ENCODE peak calls at places on chromosomes 13 and 19, in eight cellular contexts. One of them, this sample, is unnamed.

GRCh38 chr13:100491164-100491847 is 97.3 kb downstream of the GGACT start:
- DNase-seq in fibroblast of pulmonary artery: peak
- DNase-seq in GM10248: no peak
- DNase-seq in ovary: peak
- DNase-seq in AG10803: peak
- DNase-seq in K562: no peak
- DNase-seq in bronchial epithelial cell: no peak
- DNase-seq in neural progenitor cell: no peak
- DNase-seq in this sample: no peak

GRCh38 chr13:64704121-64704520 is 2526.0 kb downstream of the PCDH9 start:
- DNase-seq in AG10803: no peak
- DNase-seq in fibroblast of pulmonary artery: no peak
- DNase-seq in ovary: no peak
- DNase-seq in bronchial epithelial cell: peak
- DNase-seq in GM10248: no peak
- DNase-seq in neural progenitor cell: no peak
- DNase-seq in K562: no peak
- DNase-seq in this sample: no peak

GRCh38 chr13:95360052-95360451 is 58.8 kb upstream of the ABCC4 start:
- DNase-seq in K562: no peak
- DNase-seq in neural progenitor cell: no peak
- DNase-seq in ovary: no peak
- DNase-seq in AG10803: no peak
- DNase-seq in fibroblast of pulmonary artery: no peak
- DNase-seq in GM10248: no peak
- DNase-seq in bronchial epithelial cell: no peak
- DNase-seq in this sample: no peak

GRCh38 chr19:1289395-1290244 is 3.9 kb downstream of the EFNA2 start:
- DNase-seq in AG10803: no peak
- DNase-seq in bronchial epithelial cell: no peak
- DNase-seq in fibroblast of pulmonary artery: no peak
- DNase-seq in neural progenitor cell: no peak
- DNase-seq in GM10248: no peak
- DNase-seq in K562: no peak
- DNase-seq in ovary: no peak
- DNase-seq in this sample: no peak

GRCh38 chr13:71306821-71307220 is 560.2 kb downstream of the DACH1 start:
- DNase-seq in GM10248: no peak
- DNase-seq in fibroblast of pulmonary artery: no peak
- DNase-seq in ovary: no peak
- DNase-seq in K562: no peak
- DNase-seq in neural progenitor cell: peak
- DNase-seq in AG10803: no peak
- DNase-seq in bronchial epithelial cell: no peak
- DNase-seq in this sample: no peak

GRCh38 chr13:113489549-113490495 is 689 bp downstream of the DCUN1D2 start:
- DNase-seq in fibroblast of pulmonary artery: peak
- DNase-seq in ovary: no peak
- DNase-seq in neural progenitor cell: no peak
- DNase-seq in AG10803: peak
- DNase-seq in K562: peak
- DNase-seq in bronchial epithelial cell: peak
- DNase-seq in GM10248: peak
- DNase-seq in this sample: no peak

GRCh38 chr13:30147380-30147779 is 160.0 kb downstream of the KATNAL1 start:
- DNase-seq in K562: no peak
- DNase-seq in GM10248: no peak
- DNase-seq in neural progenitor cell: no peak
- DNase-seq in bronchial epithelial cell: no peak
- DNase-seq in ovary: no peak
- DNase-seq in fibroblast of pulmonary artery: no peak
- DNase-seq in AG10803: no peak
- DNase-seq in this sample: no peak

GRCh38 chr19:38683393-38684077 is 36.1 kb downstream of the ACTN4 start:
- DNase-seq in GM10248: no peak
- DNase-seq in AG10803: peak
- DNase-seq in K562: peak
- DNase-seq in ovary: peak
- DNase-seq in fibroblast of pulmonary artery: peak
- DNase-seq in bronchial epithelial cell: peak
- DNase-seq in neural progenitor cell: peak
- DNase-seq in this sample: no peak

GRCh38 chr13:29484236-29484635 is 111.3 kb downstream of the SLC7A1 start:
- DNase-seq in fibroblast of pulmonary artery: no peak
- DNase-seq in ovary: no peak
- DNase-seq in GM10248: no peak
- DNase-seq in K562: no peak
- DNase-seq in bronchial epithelial cell: no peak
- DNase-seq in neural progenitor cell: peak
- DNase-seq in AG10803: no peak
- DNase-seq in this sample: no peak

GRCh38 chr13:22232186-22232585 is 561.3 kb downstream of the FGF9 start:
- DNase-seq in ovary: no peak
- DNase-seq in GM10248: no peak
- DNase-seq in neural progenitor cell: no peak
- DNase-seq in K562: no peak
- DNase-seq in bronchial epithelial cell: no peak
- DNase-seq in AG10803: no peak
- DNase-seq in fibroblast of pulmonary artery: no peak
- DNase-seq in this sample: no peak

GRCh38 chr19:6020166-6020967 is 42.4 kb upstream of the RANBP3 start:
- DNase-seq in GM10248: no peak
- DNase-seq in neural progenitor cell: no peak
- DNase-seq in AG10803: no peak
- DNase-seq in ovary: no peak
- DNase-seq in bronchial epithelial cell: peak
- DNase-seq in fibroblast of pulmonary artery: no peak
- DNase-seq in K562: no peak
- DNase-seq in this sample: no peak

GRCh38 chr19:11598103-11598483 is 810 bp downstream of the ZNF627 start:
- DNase-seq in K562: no peak
- DNase-seq in fibroblast of pulmonary artery: peak
- DNase-seq in neural progenitor cell: no peak
- DNase-seq in ovary: no peak
- DNase-seq in bronchial epithelial cell: peak
- DNase-seq in AG10803: peak
- DNase-seq in GM10248: no peak
- DNase-seq in this sample: no peak
- TF ChIP-seq CTCF in K562: no peak
- TF ChIP-seq CTCF in fibroblast of pulmonary artery: no peak
- TF ChIP-seq CTCF in neural progenitor cell: no peak
- TF ChIP-seq CTCF in ovary: no peak
- TF ChIP-seq CTCF in bronchial epithelial cell: no peak
- TF ChIP-seq CTCF in AG10803: no peak
- TF ChIP-seq CTCF in GM10248: no peak
- TF ChIP-seq CTCF in this sample: no peak

GRCh38 chr13:110061270-110061669 is 245.7 kb downstream of the COL4A1 start:
- DNase-seq in ovary: no peak
- DNase-seq in bronchial epithelial cell: no peak
- DNase-seq in fibroblast of pulmonary artery: no peak
- DNase-seq in AG10803: no peak
- DNase-seq in neural progenitor cell: no peak
- DNase-seq in GM10248: no peak
- DNase-seq in K562: no peak
- DNase-seq in this sample: no peak
- TF ChIP-seq CTCF in ovary: no peak
- TF ChIP-seq CTCF in bronchial epithelial cell: no peak
- TF ChIP-seq CTCF in fibroblast of pulmonary artery: no peak
- TF ChIP-seq CTCF in AG10803: no peak
- TF ChIP-seq CTCF in neural progenitor cell: peak
- TF ChIP-seq CTCF in GM10248: no peak
- TF ChIP-seq CTCF in K562: no peak
- TF ChIP-seq CTCF in this sample: no peak

GRCh38 chr19:4976412-4977298 is 7.7 kb downstream of the KDM4B start:
- DNase-seq in ovary: peak
- DNase-seq in bronchial epithelial cell: peak
- DNase-seq in neural progenitor cell: peak
- DNase-seq in AG10803: peak
- DNase-seq in GM10248: peak
- DNase-seq in fibroblast of pulmonary artery: peak
- DNase-seq in K562: no peak
- DNase-seq in this sample: no peak
- TF ChIP-seq CTCF in ovary: peak
- TF ChIP-seq CTCF in bronchial epithelial cell: peak
- TF ChIP-seq CTCF in neural progenitor cell: peak
- TF ChIP-seq CTCF in AG10803: peak
- TF ChIP-seq CTCF in GM10248: no peak
- TF ChIP-seq CTCF in fibroblast of pulmonary artery: peak
- TF ChIP-seq CTCF in K562: peak
- TF ChIP-seq CTCF in this sample: peak

GRCh38 chr19:10393137-10393536 is 10.2 kb downstream of the CDC37 start:
- DNase-seq in neural progenitor cell: no peak
- DNase-seq in fibroblast of pulmonary artery: no peak
- DNase-seq in ovary: no peak
- DNase-seq in bronchial epithelial cell: no peak
- DNase-seq in AG10803: no peak
- DNase-seq in K562: peak
- DNase-seq in GM10248: no peak
- DNase-seq in this sample: no peak

GRCh38 chr19:10392120-10392519 is 11.2 kb downstream of the CDC37 start:
- DNase-seq in neural progenitor cell: no peak
- DNase-seq in K562: peak
- DNase-seq in GM10248: no peak
- DNase-seq in fibroblast of pulmonary artery: no peak
- DNase-seq in AG10803: no peak
- DNase-seq in bronchial epithelial cell: no peak
- DNase-seq in ovary: no peak
- DNase-seq in this sample: no peak

GRCh38 chr19:10388957-10389356 is 8.6 kb upstream of the TYK2 start:
- DNase-seq in fibroblast of pulmonary artery: peak
- DNase-seq in GM10248: peak
- DNase-seq in bronchial epithelial cell: peak
- DNase-seq in AG10803: peak
- DNase-seq in neural progenitor cell: peak
- DNase-seq in K562: peak
- DNase-seq in ovary: peak
- DNase-seq in this sample: peak

GRCh38 chr19:10390652-10391286 is 10.4 kb upstream of the TYK2 start:
- DNase-seq in neural progenitor cell: peak
- DNase-seq in fibroblast of pulmonary artery: peak
- DNase-seq in ovary: peak
- DNase-seq in bronchial epithelial cell: peak
- DNase-seq in GM10248: peak
- DNase-seq in K562: peak
- DNase-seq in AG10803: peak
- DNase-seq in this sample: no peak

GRCh38 chr19:10389863-10390262 is 9.5 kb upstream of the TYK2 start:
- DNase-seq in AG10803: no peak
- DNase-seq in fibroblast of pulmonary artery: peak
- DNase-seq in ovary: no peak
- DNase-seq in neural progenitor cell: peak
- DNase-seq in GM10248: no peak
- DNase-seq in bronchial epithelial cell: no peak
- DNase-seq in K562: peak
- DNase-seq in this sample: no peak
- TF ChIP-seq CTCF in AG10803: peak
- TF ChIP-seq CTCF in fibroblast of pulmonary artery: peak
- TF ChIP-seq CTCF in ovary: no peak
- TF ChIP-seq CTCF in neural progenitor cell: peak
- TF ChIP-seq CTCF in GM10248: peak
- TF ChIP-seq CTCF in bronchial epithelial cell: peak
- TF ChIP-seq CTCF in K562: peak
- TF ChIP-seq CTCF in this sample: no peak

GRCh38 chr13:98377635-98378378 is 199.1 kb downstream of the STK24 start:
- DNase-seq in neural progenitor cell: no peak
- DNase-seq in ovary: no peak
- DNase-seq in K562: no peak
- DNase-seq in GM10248: no peak
- DNase-seq in fibroblast of pulmonary artery: no peak
- DNase-seq in AG10803: no peak
- DNase-seq in bronchial epithelial cell: peak
- DNase-seq in this sample: no peak
- TF ChIP-seq CTCF in neural progenitor cell: no peak
- TF ChIP-seq CTCF in ovary: no peak
- TF ChIP-seq CTCF in K562: no peak
- TF ChIP-seq CTCF in GM10248: no peak
- TF ChIP-seq CTCF in fibroblast of pulmonary artery: no peak
- TF ChIP-seq CTCF in AG10803: no peak
- TF ChIP-seq CTCF in bronchial epithelial cell: no peak
- TF ChIP-seq CTCF in this sample: no peak

GRCh38 chr19:19566306-19566705 is 28.2 kb downstream of the CILP2 start:
- DNase-seq in neural progenitor cell: no peak
- DNase-seq in ovary: no peak
- DNase-seq in GM10248: no peak
- DNase-seq in fibroblast of pulmonary artery: no peak
- DNase-seq in K562: no peak
- DNase-seq in bronchial epithelial cell: no peak
- DNase-seq in AG10803: no peak
- DNase-seq in this sample: no peak

GRCh38 chr19:19563348-19563848 is 25.3 kb downstream of the CILP2 start:
- DNase-seq in ovary: no peak
- DNase-seq in bronchial epithelial cell: no peak
- DNase-seq in fibroblast of pulmonary artery: no peak
- DNase-seq in neural progenitor cell: no peak
- DNase-seq in GM10248: no peak
- DNase-seq in AG10803: no peak
- DNase-seq in K562: no peak
- DNase-seq in this sample: no peak

GRCh38 chr19:19559942-19560341 is 21.9 kb downstream of the CILP2 start:
- DNase-seq in ovary: no peak
- DNase-seq in fibroblast of pulmonary artery: no peak
- DNase-seq in AG10803: no peak
- DNase-seq in neural progenitor cell: no peak
- DNase-seq in GM10248: no peak
- DNase-seq in K562: no peak
- DNase-seq in bronchial epithelial cell: no peak
- DNase-seq in this sample: no peak

GRCh38 chr19:19561946-19562664 is 24.0 kb downstream of the CILP2 start:
- DNase-seq in K562: no peak
- DNase-seq in ovary: no peak
- DNase-seq in GM10248: no peak
- DNase-seq in neural progenitor cell: no peak
- DNase-seq in bronchial epithelial cell: no peak
- DNase-seq in AG10803: no peak
- DNase-seq in fibroblast of pulmonary artery: no peak
- DNase-seq in this sample: no peak

DNA sequence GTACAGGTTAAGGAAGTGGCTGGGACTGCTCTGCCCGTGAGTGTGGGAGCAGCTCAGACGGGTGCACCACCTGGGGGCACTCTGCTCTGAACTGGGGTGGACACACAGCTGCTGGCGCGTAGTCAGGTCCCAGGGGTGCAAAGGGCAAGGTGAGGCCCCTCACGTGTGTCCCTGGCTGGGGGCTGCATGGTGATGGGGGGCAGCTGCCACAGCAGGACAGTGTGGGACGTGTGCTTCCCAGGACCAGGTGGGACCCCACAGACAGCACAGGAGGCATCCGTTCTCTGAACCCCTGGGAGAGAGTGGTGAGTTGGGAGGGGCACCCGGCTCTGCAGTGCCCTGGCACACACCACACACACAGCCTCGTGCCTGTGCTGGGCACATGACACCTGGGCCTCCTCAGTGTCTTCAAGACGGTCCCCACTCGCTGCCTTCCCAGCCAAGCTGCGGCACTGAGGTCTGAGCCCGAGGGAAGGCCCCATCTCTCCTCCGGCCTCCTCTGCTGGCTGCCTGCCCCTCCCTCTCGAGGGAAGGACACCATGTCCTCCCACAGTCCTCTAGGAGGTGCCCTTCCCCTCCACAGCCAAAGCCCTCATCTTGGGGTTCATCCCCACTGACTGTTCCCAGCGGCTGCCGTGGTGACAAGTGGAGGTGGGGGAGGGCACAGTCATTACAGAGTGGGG is 24.7 kb downstream of the CILP2 start:
- DNase-seq in ovary: no peak
- DNase-seq in GM10248: no peak
- DNase-seq in neural progenitor cell: peak
- DNase-seq in fibroblast of pulmonary artery: no peak
- DNase-seq in AG10803: no peak
- DNase-seq in K562: peak
- DNase-seq in bronchial epithelial cell: no peak
- DNase-seq in this sample: no peak
- TF ChIP-seq CTCF in ovary: no peak
- TF ChIP-seq CTCF in GM10248: peak
- TF ChIP-seq CTCF in neural progenitor cell: peak
- TF ChIP-seq CTCF in fibroblast of pulmonary artery: no peak
- TF ChIP-seq CTCF in AG10803: no peak
- TF ChIP-seq CTCF in K562: peak
- TF ChIP-seq CTCF in bronchial epithelial cell: no peak
- TF ChIP-seq CTCF in this sample: no peak